ENCODE peak calls at places on chromosomes 5 and 9, in six cellular contexts. L is tibial nerve; S is CD8-positive, alpha-beta memory T cell; I is trophoblast cell; R is OCI-LY7; X is psoas muscle. Q is an unnamed sample.
A peak's percentile ranks its signal among the peaks of the same experiment; 100 is the strongest.

GRCh38 chr5:41346609-41347008 is 133.3 kb upstream of the C6 start:
- DNase-seq in L (no peak), S (no peak), I (no peak), R (no peak), X (no peak), Q (no peak)

GRCh38 chr9:94868462-94868861 is 142.0 kb downstream of the AOPEP start:
- DNase-seq in L (no peak), S (no peak), I (no peak), R (no peak), X (no peak), Q (no peak)

GRCh38 chr5:62521319-62521718 is 57.3 kb upstream of the LRRC70 start:
- DNase-seq in L (no peak), S (no peak), I (no peak), R (peak; percentile 7), X (no peak), Q (no peak)

GRCh38 chr9:72978724-72979123 is 25.9 kb upstream of the ALDH1A1 start:
- DNase-seq in L (no peak), S (no peak), I (no peak), R (no peak), X (no peak), Q (no peak)

GRCh38 chr5:57175586-57175985 is 1.7 kb downstream of the GPBP1 start:
- DNase-seq in L (no peak), S (peak; percentile 44), I (no peak), R (peak; percentile 51), X (no peak), Q (no peak)

GRCh38 chr5:109062669-109063068 is 315.0 kb downstream of the FER start:
- DNase-seq in L (no peak), S (no peak), I (peak; percentile 37), R (no peak), X (no peak), Q (no peak)

GRCh38 chr5:151612689-151613427 is 21.7 kb upstream of the FAT2 start:
- DNase-seq in L (no peak), S (no peak), I (peak; percentile 70), R (no peak), X (peak; percentile 30), Q (peak; percentile 53)

GRCh38 chr5:149596712-149597111 is 15.4 kb downstream of the ARHGEF37 start:
- DNase-seq in L (no peak), S (no peak), I (no peak), R (peak; percentile 37), X (no peak), Q (no peak)

GRCh38 chr5:114358329-114358728 is 3.5 kb upstream of the KCNN2 start:
- DNase-seq in L (no peak), S (no peak), I (no peak), R (no peak), X (no peak), Q (no peak)

GRCh38 chr9:128077847-128078503 is 9.9 kb downstream of the SLC25A25 start:
- DNase-seq in L (no peak), S (no peak), I (no peak), R (no peak), X (no peak), Q (no peak)

GRCh38 chr5:156762656-156763055 is 87.4 kb upstream of the PPP1R2B start:
- DNase-seq in L (no peak), S (no peak), I (no peak), R (no peak), X (no peak), Q (no peak)

GRCh38 chr5:93572101-93572772 is 8.8 kb downstream of the NR2F1-AS1 start:
- DNase-seq in L (no peak), S (no peak), I (no peak), R (no peak), X (no peak), Q (no peak)

GRCh38 chr9:2816476-2817141 is 27.3 kb downstream of the PUM3 start:
- DNase-seq in L (no peak), S (no peak), I (no peak), R (no peak), X (no peak), Q (no peak)

GRCh38 chr9:95784318-95784717 is 91.2 kb upstream of the ERCC6L2 start:
- DNase-seq in L (no peak), S (no peak), I (no peak), R (no peak), X (no peak), Q (no peak)

GRCh38 chr9:93099551-93100264 is 3.7 kb downstream of the CARD19 start:
- DNase-seq in L (no peak), S (no peak), I (no peak), R (no peak), X (no peak), Q (no peak)

GRCh38 chr5:157912621-157913325 is 53.8 kb upstream of the CLINT1 start:
- DNase-seq in L (no peak), S (no peak), I (peak; percentile 58), R (peak; percentile 95), X (no peak), Q (no peak)

GRCh38 chr9:1707291-1707690 is 307.9 kb upstream of the SMARCA2 start:
- DNase-seq in L (no peak), S (no peak), I (peak; percentile 30), R (no peak), X (no peak), Q (no peak)

GRCh38 chr5:69329905-69330489 is 2.6 kb downstream of the CCDC125 start:
- DNase-seq in L (no peak), S (no peak), I (peak; percentile 40), R (no peak), X (no peak), Q (no peak)

GRCh38 chr5:83097582-83098265 is 20.4 kb downstream of the XRCC4 start:
- DNase-seq in L (no peak), S (no peak), I (no peak), R (no peak), X (no peak), Q (no peak)

GRCh38 chr9:18785604-18786003 is 247.4 kb downstream of the SAXO1 start:
- DNase-seq in L (no peak), S (no peak), I (no peak), R (no peak), X (no peak), Q (no peak)

GRCh38 chr5:178249191-178249989 is 16.8 kb upstream of the PHYKPL start:
- DNase-seq in L (no peak), S (peak; percentile 35), I (no peak), R (no peak), X (no peak), Q (no peak)

GRCh38 chr5:141683596-141684161 is 1.6 kb upstream of the ARAP3 start:
- DNase-seq in L (no peak), S (no peak), I (no peak), R (no peak), X (no peak), Q (no peak)

GRCh38 chr9:16112116-16112515 is 559.3 kb downstream of the CCDC171 start:
- DNase-seq in L (no peak), S (no peak), I (no peak), R (no peak), X (no peak), Q (no peak)

GRCh38 chr9:133352635-133353340 is 3.5 kb downstream of the SURF1 start:
- DNase-seq in L (no peak), S (no peak), I (no peak), R (peak; percentile 18), X (no peak), Q (no peak)

GRCh38 chr9:133353548-133353947 is 2.7 kb downstream of the SURF1 start:
- DNase-seq in L (no peak), S (no peak), I (no peak), R (no peak), X (no peak), Q (no peak)

GRCh38 chr9:133349965-133350624 is 2.1 kb downstream of the RPL7A start:
- DNase-seq in L (no peak), S (no peak), I (no peak), R (no peak), X (no peak), Q (no peak)

GRCh38 chr9:133351908-133352634 is 4.1 kb downstream of the RPL7A start:
- DNase-seq in L (no peak), S (no peak), I (peak; percentile 71), R (peak; percentile 63), X (no peak), Q (no peak)

DNA sequence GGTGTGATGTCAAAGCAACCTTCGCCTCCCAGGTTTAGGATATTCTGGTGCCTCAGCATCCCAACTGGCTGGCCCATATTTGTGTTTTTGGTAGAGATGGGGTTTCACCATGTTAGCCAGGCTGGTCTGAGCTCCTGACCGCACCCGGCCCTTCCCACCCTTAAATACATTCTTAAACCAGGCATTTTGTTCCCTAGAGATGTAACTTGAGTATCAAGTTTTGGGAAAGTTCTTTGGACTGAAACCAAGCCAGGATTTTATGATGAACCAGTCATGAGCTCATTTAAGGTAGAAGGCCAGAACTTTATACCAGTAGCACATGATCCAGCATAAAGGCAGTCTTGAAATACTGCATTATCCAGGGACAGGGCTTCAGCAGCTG is 3.5 kb downstream of the RPL7A start:
- DNase-seq in L (no peak), S (no peak), I (no peak), R (no peak), X (no peak), Q (no peak)
- H3K27ac ChIP-seq in L (no peak overlapping the region), S (no peak overlapping the region), I (no peak overlapping the region), R (no peak overlapping the region), X (peak overlapping the region; percentile 46), Q (no peak overlapping the region)

GRCh38 chr5:180787025-180787424 is 15.6 kb downstream of the MGAT1 start:
- DNase-seq in L (no peak), S (no peak), I (no peak), R (no peak), X (no peak), Q (no peak)
- H3K27ac ChIP-seq in L (peak overlapping the region; percentile 66), S (no peak overlapping the region), I (peak overlapping the region; percentile 92), R (no peak overlapping the region), X (peak overlapping the region; percentile 61), Q (no peak overlapping the region)

GRCh38 chr9:114908104-114908621 is 22.2 kb downstream of the TNFSF8 start:
- DNase-seq in L (no peak), S (no peak), I (peak; percentile 100), R (no peak), X (no peak), Q (no peak)
- H3K27ac ChIP-seq in L (no peak overlapping the region), S (peak overlapping the region; percentile 26), I (peak overlapping the region; percentile 99), R (peak overlapping the region; percentile 82), X (no peak overlapping the region), Q (no peak overlapping the region)

GRCh38 chr5:91025956-91026355 is 357.2 kb downstream of the ARRDC3 start:
- DNase-seq in L (no peak), S (no peak), I (no peak), R (no peak), X (no peak), Q (no peak)

GRCh38 chr5:91022518-91022917 is 360.6 kb downstream of the ARRDC3 start:
- DNase-seq in L (no peak), S (no peak), I (no peak), R (no peak), X (no peak), Q (no peak)

GRCh38 chr5:91025449-91025848 is 357.7 kb downstream of the ARRDC3 start:
- DNase-seq in L (no peak), S (no peak), I (no peak), R (no peak), X (no peak), Q (no peak)

GRCh38 chr5:91024727-91025126 is 358.4 kb downstream of the ARRDC3 start:
- DNase-seq in L (no peak), S (no peak), I (no peak), R (no peak), X (no peak), Q (no peak)

DNA sequence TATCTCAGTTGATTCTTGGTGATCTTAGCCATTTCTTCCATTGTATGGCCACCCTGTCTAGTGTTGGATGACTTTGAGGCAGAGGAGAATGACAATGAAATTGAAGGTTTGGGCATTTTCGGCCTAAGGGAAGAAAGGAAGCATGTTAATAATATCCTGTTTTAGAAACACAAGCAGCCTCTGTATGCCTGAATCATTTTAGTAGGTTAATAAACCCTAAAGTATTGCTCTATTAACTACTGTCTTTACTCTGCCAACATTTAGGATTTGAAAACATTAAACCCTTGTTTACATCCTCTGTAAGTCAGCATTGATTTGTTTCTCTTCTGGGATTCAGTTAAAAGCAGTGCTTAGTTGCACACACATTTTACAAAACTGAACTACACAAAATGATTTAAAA is 359.0 kb downstream of the ARRDC3 start:
- DNase-seq in L (no peak), S (no peak), I (no peak), R (no peak), X (no peak), Q (no peak)
- H3K27ac ChIP-seq in L (no peak overlapping the region), S (no peak overlapping the region), I (no peak overlapping the region), R (no peak overlapping the region), X (no peak overlapping the region), Q (no peak overlapping the region)